ENCODE peak calls at places on chromosomes 3 and 15, in four cellular contexts. F is K562, A is GM12891, Q is GM12878. X is an unnamed sample.

GRCh38 chr3:99639579-99639978 is 1.2 kb downstream of the COL8A1 start:
- DNase-seq in A (no peak), Q (no peak), F (no peak), X (no peak)

GRCh38 chr15:57496946-57497944 is 94.5 kb upstream of the MYZAP start:
- DNase-seq in F (no peak), A (no peak), Q (no peak), X (no peak)

GRCh38 chr3:178845446-178846118 is 226.0 kb downstream of the ZMAT3 start:
- DNase-seq in Q (no peak), F (no peak), A (no peak), X (no peak)

GRCh38 chr3:147730311-147730710 is 321.1 kb downstream of the ZIC1 start:
- DNase-seq in Q (no peak), A (no peak), F (no peak), X (no peak)

GRCh38 chr15:41161736-41162135 is 45.7 kb upstream of the INO80 start:
- DNase-seq in A (no peak), Q (no peak), F (no peak), X (no peak)

GRCh38 chr3:73603771-73604171 is 21.0 kb downstream of the PDZRN3 start:
- DNase-seq in A (no peak), Q (no peak), F (no peak), X (no peak)

GRCh38 chr3:44416031-44417030 is 61.1 kb downstream of the ZNF445 start:
- DNase-seq in F (no peak), Q (no peak), A (no peak), X (no peak)

GRCh38 chr3:141345951-141346817 is 22.1 kb upstream of the ZBTB38 start:
- DNase-seq in Q (no peak), A (no peak), F (no peak), X (peak)

GRCh38 chr15:40775740-40776536 is 6.2 kb downstream of the C15orf62 start:
- DNase-seq in Q (no peak), F (no peak), A (no peak), X (no peak)

GRCh38 chr15:99113547-99114271 is 8.8 kb downstream of the SYNM start:
- DNase-seq in F (no peak), Q (no peak), A (no peak), X (no peak)

GRCh38 chr3:34015204-34016142 is 217.0 kb downstream of the PDCD6IP start:
- DNase-seq in A (no peak), F (peak), Q (no peak), X (peak)

GRCh38 chr3:143881102-143881501 is 32.8 kb upstream of the SLC9A9 start:
- DNase-seq in Q (no peak), A (no peak), F (no peak), X (no peak)

GRCh38 chr3:72345237-72345878 is 502.9 kb downstream of the SHQ1 start:
- DNase-seq in F (no peak), A (no peak), Q (no peak), X (no peak)

GRCh38 chr15:70605606-70606410 is 157.6 kb downstream of the UACA start:
- DNase-seq in F (no peak), Q (no peak), A (no peak), X (no peak)

GRCh38 chr3:77038468-77038927 is 1.4 kb upstream of the ROBO2 start:
- DNase-seq in F (peak), A (no peak), Q (no peak), X (peak)

GRCh38 chr3:171652932-171653331 is 157.4 kb downstream of the PLD1 start:
- DNase-seq in A (no peak), Q (no peak), F (no peak), X (no peak)

GRCh38 chr15:23869391-23869790 is 182.3 kb upstream of the NDN start:
- DNase-seq in Q (no peak), F (peak), A (no peak), X (no peak)

GRCh38 chr3:191301017-191301416 is 28.2 kb upstream of the CCDC50 start:
- DNase-seq in Q (peak), F (no peak), A (peak), X (no peak)
- TF ChIP-seq SPI1 in Q (peak), F (no peak), A (peak), X (no peak)

DNA sequence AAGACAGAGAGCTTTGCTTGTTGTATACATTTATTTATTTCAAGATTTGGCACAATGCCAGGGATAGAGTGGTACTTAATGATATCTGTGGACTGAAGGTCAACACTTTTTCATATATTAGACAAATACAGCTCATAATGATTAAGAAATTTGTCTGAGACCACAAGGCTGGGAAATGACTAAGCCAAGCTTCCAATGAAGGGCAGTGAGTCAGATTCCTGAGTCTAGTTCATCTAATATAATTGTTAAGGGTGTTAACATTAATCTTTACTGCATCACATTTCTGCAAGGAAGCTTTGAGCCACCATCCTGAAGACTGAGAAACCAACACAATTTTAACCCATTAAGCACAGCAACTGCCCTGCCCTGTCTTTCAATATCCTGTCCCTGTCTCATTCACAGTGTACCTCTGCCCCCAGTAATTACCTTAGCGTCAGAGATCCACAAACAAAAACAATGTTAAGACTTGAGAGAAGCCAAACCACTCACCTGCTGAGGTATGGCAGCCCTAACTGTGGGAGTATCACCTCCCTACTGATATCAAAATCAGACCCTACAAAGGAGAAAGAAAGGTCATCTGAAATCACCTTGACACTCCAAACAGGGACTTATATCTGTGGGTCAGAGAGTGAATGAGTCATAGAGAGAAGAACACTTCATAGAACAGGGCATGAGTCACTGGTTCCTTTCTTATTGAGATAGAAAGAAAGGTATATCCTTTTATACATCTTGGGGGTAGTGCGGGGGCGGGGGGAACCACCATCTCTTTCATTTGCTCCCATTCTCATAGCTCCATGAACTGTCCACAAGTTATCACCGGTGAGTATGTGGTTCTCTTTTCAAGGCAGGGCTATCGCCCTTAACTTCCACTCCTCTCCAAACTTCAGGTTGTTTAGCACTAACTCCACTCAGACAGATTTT is 74.7 kb downstream of the MAGI1 start:
- DNase-seq in A (peak), F (peak), Q (peak), X (no peak)
- TF ChIP-seq SPI1 in A (no peak), F (no peak), Q (no peak), X (no peak)

GRCh38 chr15:63291507-63291906 is 14.1 kb downstream of the APH1B start:
- DNase-seq in F (peak), A (no peak), Q (no peak), X (no peak)
- TF ChIP-seq SPI1 in F (no peak), A (no peak), Q (no peak), X (no peak)

GRCh38 chr15:48331796-48332641 is 790 bp downstream of the DUT start:
- DNase-seq in F (peak), Q (no peak), A (peak), X (no peak)
- TF ChIP-seq SPI1 in F (no peak), Q (no peak), A (no peak), X (no peak)

DNA sequence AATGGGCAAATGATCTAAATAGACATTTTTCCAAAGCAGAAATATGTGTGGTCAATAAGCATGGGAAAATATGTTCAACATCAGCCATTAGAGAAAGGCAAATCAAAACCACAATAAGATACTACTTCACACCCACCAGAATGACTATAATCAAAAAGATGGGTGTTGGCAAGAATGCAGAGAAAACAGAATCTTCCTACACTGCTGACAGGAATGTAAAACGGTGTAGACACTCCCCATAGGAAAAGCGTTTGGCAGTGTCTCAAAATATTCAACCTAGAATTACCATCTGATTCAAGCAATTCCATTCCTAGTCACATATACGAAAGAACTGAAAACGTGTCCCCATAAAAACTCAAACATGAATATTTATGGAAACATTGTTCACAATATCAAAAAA is 123.4 kb downstream of the ADAMTS17 start:
- DNase-seq in A (no peak), Q (no peak), F (no peak), X (no peak)
- TF ChIP-seq SPI1 in A (no peak), Q (no peak), F (no peak), X (no peak)

GRCh38 chr3:123093696-123094095 is 26.9 kb downstream of the PDIA5 start:
- DNase-seq in A (no peak), F (no peak), Q (no peak), X (no peak)
- TF ChIP-seq SPI1 in A (no peak), F (no peak), Q (no peak), X (no peak)

DNA sequence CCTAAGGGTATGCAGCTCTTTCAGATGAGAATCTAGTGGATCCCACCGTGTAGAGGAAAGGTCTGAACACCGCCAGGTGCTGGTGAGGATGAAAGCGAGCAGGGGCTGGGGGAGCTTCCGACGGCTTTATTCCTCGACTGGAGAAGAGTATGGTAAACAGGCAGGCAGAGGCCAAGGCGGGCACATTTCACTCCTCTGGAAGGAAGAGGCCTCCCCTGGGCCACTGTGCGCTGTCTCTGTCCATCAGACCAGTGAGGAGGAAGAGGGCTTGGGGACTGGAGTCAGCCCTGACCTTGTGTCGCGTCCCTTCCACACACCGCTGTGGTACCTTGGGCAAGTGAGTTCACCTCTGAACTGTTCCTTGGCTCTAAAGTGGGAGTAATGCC is 4.2 kb downstream of the GHRL start:
- DNase-seq in Q (no peak), F (no peak), A (no peak), X (no peak)
- TF ChIP-seq SPI1 in Q (no peak), F (no peak), A (no peak), X (no peak)